ENCODE peak calls at places on chromosome 19, in eight cellular contexts. U is transverse colon, A is ovary, P is suprapubic skin, F is sigmoid colon, L is H1, E is A549, I is upper lobe of left lung. C is an unnamed sample. For H3K4me1, the result is how much of the 10 kb centered on the place peaks cover.

GRCh38 chr19:7633619-7634018 is at the start of gene PCP2:
- DNase-seq in U (no peak), A (no peak), P (no peak), F (no peak), L (no peak), E (no peak), I (no peak), C (no peak)

GRCh38 chr19:39502640-39503417 is 4.1 kb downstream of the DLL3 start:
- DNase-seq in U (peak), A (peak), P (no peak), F (no peak), L (no peak), E (peak), I (peak), C (peak)

GRCh38 chr19:4038057-4038456 is 28.6 kb downstream of the ZBTB7A start:
- DNase-seq in U (no peak), A (peak), P (no peak), F (no peak), L (no peak), E (no peak), I (peak), C (no peak)

GRCh38 chr19:6773323-6773931 is 919 bp downstream of the VAV1 start:
- DNase-seq in U (peak), A (no peak), P (no peak), F (no peak), L (no peak), E (no peak), I (peak), C (peak)

GRCh38 chr19:45171211-45171623 is 6.8 kb downstream of the TRAPPC6A start:
- DNase-seq in U (no peak), A (no peak), P (no peak), F (no peak), L (no peak), E (no peak), I (no peak), C (no peak)

GRCh38 chr19:54297759-54298305 is 15.1 kb downstream of the LILRA5 start:
- DNase-seq in U (no peak), A (no peak), P (peak), F (peak), L (no peak), E (peak), I (no peak), C (no peak)

GRCh38 chr19:8095354-8095886 is 42.9 kb downstream of the CCL25 start:
- DNase-seq in U (no peak), A (no peak), P (no peak), F (no peak), L (no peak), E (no peak), I (no peak), C (no peak)

GRCh38 chr19:28207244-28207643 is 1005.7 kb downstream of the UQCRFS1 start:
- DNase-seq in U (no peak), A (no peak), P (no peak), F (no peak), L (no peak), E (no peak), I (no peak), C (no peak)

GRCh38 chr19:44748426-44749254 is at the start of gene BCL3:
- DNase-seq in U (peak), A (peak), P (no peak), F (peak), L (no peak), E (peak), I (peak), C (peak)

DNA sequence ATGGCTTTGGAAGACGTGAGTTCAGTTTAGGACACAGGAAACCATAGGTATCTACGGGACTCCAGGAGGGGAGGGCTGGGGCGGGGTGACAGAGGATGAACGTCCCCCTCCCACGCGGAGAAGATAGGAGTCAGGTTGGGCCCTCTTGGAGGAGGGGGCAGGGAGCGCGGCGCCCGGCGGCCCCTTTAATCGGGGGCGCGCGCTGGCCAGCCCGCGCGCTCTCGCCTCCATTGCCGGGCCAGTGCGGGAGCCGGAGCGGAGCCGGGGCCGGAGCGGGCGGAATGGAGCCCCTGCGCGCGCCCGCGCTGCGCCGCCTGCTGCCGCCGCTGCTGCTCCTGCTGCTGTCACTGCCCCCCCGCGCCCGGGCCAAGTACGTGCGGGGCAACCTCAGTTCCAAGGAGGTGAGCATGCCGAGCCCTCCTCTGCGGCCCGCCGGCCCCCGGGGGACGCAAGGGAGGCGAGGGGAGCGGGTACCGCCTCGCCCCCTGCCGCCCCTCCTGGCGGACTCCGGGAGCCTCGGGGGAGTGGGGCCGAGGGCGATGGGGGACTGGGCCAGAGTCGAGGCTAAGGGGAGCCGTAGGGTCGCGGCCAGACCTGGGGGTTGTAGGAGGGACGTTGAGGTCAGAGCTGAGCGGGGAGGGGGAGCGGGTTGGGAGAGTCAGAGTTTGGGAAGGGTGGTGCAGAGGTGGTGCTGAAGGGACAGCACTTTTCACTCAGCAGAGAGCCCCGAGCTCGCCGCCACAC is at the start of gene TMEM145:
- DNase-seq in U (peak), A (peak), P (no peak), F (no peak), L (no peak), E (peak), I (peak), C (peak)
- TF ChIP-seq EP300 in U (no peak), A (no peak), P (no peak), F (no peak), L (no peak), E (no peak), I (no peak), C (no peak)

DNA sequence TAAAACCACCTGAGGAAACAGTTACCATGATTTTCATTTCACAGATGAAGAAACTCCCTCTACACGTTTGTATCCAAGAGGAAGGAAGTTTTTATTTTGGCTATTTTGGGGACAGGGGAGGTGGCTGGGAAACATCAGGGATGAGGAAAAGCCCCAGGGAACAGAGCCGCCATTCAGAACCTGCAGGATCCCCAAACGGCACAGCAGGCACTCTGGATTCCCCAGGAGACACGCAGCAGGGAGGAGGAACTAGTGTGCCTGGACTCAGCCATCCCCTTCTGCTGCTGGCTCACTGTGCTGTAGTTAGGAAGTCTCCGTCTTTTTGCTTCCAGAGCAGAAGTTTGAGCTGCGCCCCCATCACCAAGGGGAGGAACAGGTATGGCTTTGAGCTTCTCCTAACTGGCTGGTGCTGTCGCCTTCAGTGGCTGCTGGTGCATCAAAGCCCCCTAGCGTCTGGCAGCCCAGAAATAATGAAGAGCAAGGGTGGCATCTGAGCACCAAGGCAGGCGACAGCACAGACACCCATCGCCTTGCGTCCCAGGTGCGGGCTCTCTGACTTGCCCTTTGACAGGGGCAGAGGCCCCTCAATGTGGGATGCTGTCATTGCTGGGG is 4.2 kb downstream of the NAPA start:
- DNase-seq in U (no peak), A (no peak), P (no peak), F (no peak), L (no peak), E (no peak), I (no peak), C (no peak)
- H3K4me1 ChIP-seq in U (under half), A (under half), P (half or more), F (half or more), L (under half), E (under half), I (half or more), C (half or more)

GRCh38 chr19:23868630-23869029 is 46.1 kb upstream of the ZNF726 start:
- DNase-seq in U (no peak), A (no peak), P (no peak), F (no peak), L (no peak), E (no peak), I (no peak), C (no peak)

GRCh38 chr19:23872282-23872919 is 42.3 kb upstream of the ZNF726 start:
- DNase-seq in U (no peak), A (no peak), P (no peak), F (no peak), L (no peak), E (no peak), I (no peak), C (no peak)

GRCh38 chr19:23867895-23868294 is 46.8 kb upstream of the ZNF726 start:
- DNase-seq in U (no peak), A (no peak), P (no peak), F (no peak), L (no peak), E (no peak), I (no peak), C (no peak)
- H3K4me3 ChIP-seq in U (no peak), A (no peak), P (no peak), F (no peak), L (no peak), E (no peak), I (no peak), C (no peak)

DNA sequence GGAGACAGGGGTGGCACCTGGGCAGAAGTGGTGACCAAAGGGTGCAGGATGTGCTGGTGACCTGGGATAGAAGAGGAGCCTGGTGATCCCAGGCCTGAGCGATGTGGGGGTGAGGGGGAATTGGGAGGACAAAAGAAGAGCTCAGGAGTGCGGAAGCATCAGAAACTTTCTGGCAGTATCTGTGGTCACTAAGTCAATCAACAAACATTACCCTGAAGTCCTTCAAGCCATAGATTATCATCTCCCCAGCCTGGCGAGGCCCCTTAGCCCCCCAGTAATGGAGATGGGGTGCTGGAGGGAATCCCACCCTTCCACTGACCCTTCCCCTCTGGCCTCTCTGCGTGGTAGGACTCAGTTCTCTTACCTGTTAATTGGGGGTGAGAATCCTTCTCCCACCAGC is 10.5 kb downstream of the MEF2B start:
- DNase-seq in U (no peak), A (no peak), P (no peak), F (no peak), L (no peak), E (no peak), I (no peak), C (no peak)
- TF ChIP-seq EP300 in U (no peak), A (no peak), P (no peak), F (no peak), L (no peak), E (no peak), I (no peak), C (no peak)

GRCh38 chr19:15285896-15286591 is 46.3 kb downstream of the BRD4 start:
- DNase-seq in U (no peak), A (no peak), P (no peak), F (no peak), L (no peak), E (no peak), I (no peak), C (no peak)
- H3K4me1 ChIP-seq in U (half or more), A (half or more), P (half or more), F (half or more), L (under half), E (half or more), I (half or more), C (half or more)

GRCh38 chr19:1313695-1314613 is 28.3 kb downstream of the EFNA2 start:
- DNase-seq in U (no peak), A (no peak), P (no peak), F (no peak), L (peak), E (peak), I (peak), C (no peak)

GRCh38 chr19:1317274-1317673 is 31.6 kb downstream of the EFNA2 start:
- DNase-seq in U (no peak), A (no peak), P (no peak), F (no peak), L (no peak), E (no peak), I (no peak), C (no peak)

GRCh38 chr19:1316466-1316865 is 30.8 kb downstream of the EFNA2 start:
- DNase-seq in U (no peak), A (no peak), P (no peak), F (no peak), L (no peak), E (no peak), I (peak), C (no peak)

GRCh38 chr19:1312732-1313694 is 27.3 kb downstream of the EFNA2 start:
- DNase-seq in U (peak), A (peak), P (no peak), F (no peak), L (no peak), E (peak), I (peak), C (no peak)

DNA sequence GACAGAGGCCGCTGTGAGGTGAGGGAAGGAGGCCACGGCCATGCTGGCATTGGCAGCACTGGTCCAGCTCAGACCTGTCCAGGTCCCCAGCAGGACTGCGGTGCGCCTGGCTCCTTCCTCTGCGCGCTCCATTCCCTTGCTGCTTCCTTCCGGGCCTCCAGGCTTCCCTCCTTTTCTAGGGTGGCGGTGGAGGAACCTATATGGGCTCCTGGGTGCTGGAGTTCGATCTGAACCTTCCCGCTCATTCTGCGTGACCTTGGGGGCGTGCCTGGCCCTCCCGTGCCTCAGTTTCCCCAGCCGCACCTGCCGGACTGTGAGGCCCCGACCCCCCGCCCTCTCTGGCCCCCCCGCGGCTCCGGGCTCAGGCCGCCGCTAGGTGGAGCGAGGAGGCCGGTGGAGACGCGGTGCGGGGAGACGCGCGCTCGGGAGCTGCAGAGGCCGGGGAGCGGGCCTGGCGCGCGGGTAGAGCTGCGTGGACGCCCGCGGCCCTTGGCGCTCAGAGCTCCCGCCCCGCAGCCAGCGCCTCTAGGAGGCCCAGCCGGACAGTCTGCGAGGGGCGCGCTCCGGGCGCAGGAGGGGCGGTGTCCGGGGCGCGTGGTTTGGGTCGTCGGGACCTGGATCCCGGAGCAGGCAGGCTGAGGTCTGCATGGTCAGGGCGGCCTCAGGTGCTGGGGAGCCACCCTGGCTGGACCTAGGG is 29.9 kb downstream of the EFNA2 start:
- DNase-seq in U (peak), A (peak), P (no peak), F (no peak), L (no peak), E (peak), I (peak), C (peak)
- H3K4me3 ChIP-seq in U (peak), A (no peak), P (peak), F (no peak), L (no peak), E (no peak), I (peak), C (peak)

GRCh38 chr19:21767065-21767800 is at the start of gene ZNF100:
- DNase-seq in U (peak), A (peak), P (peak), F (peak), L (peak), E (no peak), I (peak), C (peak)

DNA sequence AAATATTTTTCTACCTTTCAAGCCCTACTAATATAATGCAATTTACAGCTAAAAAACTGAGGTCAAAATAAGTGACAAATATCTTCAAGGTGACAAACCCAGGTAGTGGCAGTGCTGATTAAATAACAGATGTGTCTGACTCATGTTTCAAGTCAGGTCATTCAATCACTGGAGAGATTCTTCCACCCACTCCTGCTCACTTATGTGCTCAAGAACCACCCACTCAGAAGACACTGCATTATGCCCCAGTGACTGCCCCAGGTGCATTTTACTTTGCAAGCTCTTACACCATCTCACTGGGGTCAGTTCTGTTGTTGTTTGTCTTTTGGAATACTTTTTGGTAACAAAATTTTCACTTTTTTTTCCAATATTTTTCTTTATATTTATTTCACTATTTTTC is 2.2 kb downstream of the ZNF100 start:
- DNase-seq in U (no peak), A (no peak), P (no peak), F (no peak), L (no peak), E (no peak), I (no peak), C (no peak)
- TF ChIP-seq EP300 in U (no peak), A (no peak), P (no peak), F (no peak), L (no peak), E (no peak), I (no peak), C (no peak)

GRCh38 chr19:11091343-11092153 is 2.3 kb downstream of the LDLR start:
- DNase-seq in U (peak), A (no peak), P (peak), F (peak), L (no peak), E (peak), I (no peak), C (peak)
- H3K4me1 ChIP-seq in U (under half), A (under half), P (half or more), F (half or more), L (under half), E (half or more), I (half or more), C (half or more)

C was measured in stomach.